ENCODE peak calls at places on chromosomes 5 and 9, in eight cellular contexts. One of them, this sample, is unnamed. For H3K36me3, the result is how much of the 10 kb centered on the place peaks cover.

GRCh38 chr5:146607663-146608315 is 91.8 kb upstream of the GPR151 start:
- DNase-seq in CD8-positive, alpha-beta T cell: no peak
- DNase-seq in cardiac muscle cell: no peak
- DNase-seq in heart left ventricle: no peak
- DNase-seq in heart right ventricle: no peak
- DNase-seq in OCI-LY7: no peak
- DNase-seq in fibroblast of lung: no peak
- DNase-seq in brain microvascular endothelial cell: no peak
- DNase-seq in this sample: no peak

GRCh38 chr9:81741103-81741502 is 51.8 kb upstream of the TLE1 start:
- DNase-seq in CD8-positive, alpha-beta T cell: no peak
- DNase-seq in cardiac muscle cell: no peak
- DNase-seq in heart left ventricle: no peak
- DNase-seq in heart right ventricle: no peak
- DNase-seq in OCI-LY7: no peak
- DNase-seq in fibroblast of lung: no peak
- DNase-seq in brain microvascular endothelial cell: no peak
- DNase-seq in this sample: no peak

GRCh38 chr9:20408513-20408912 is 213.8 kb downstream of the MLLT3 start:
- DNase-seq in CD8-positive, alpha-beta T cell: no peak
- DNase-seq in cardiac muscle cell: no peak
- DNase-seq in heart left ventricle: no peak
- DNase-seq in heart right ventricle: no peak
- DNase-seq in OCI-LY7: no peak
- DNase-seq in fibroblast of lung: no peak
- DNase-seq in brain microvascular endothelial cell: no peak
- DNase-seq in this sample: no peak

GRCh38 chr5:112533315-112533867 is 114.3 kb upstream of the EPB41L4A start:
- DNase-seq in CD8-positive, alpha-beta T cell: no peak
- DNase-seq in cardiac muscle cell: no peak
- DNase-seq in heart left ventricle: no peak
- DNase-seq in heart right ventricle: no peak
- DNase-seq in OCI-LY7: peak
- DNase-seq in fibroblast of lung: no peak
- DNase-seq in brain microvascular endothelial cell: no peak
- DNase-seq in this sample: no peak

GRCh38 chr5:17087035-17087434 is 130.4 kb upstream of the BASP1 start:
- DNase-seq in CD8-positive, alpha-beta T cell: no peak
- DNase-seq in cardiac muscle cell: peak
- DNase-seq in heart left ventricle: no peak
- DNase-seq in heart right ventricle: no peak
- DNase-seq in OCI-LY7: no peak
- DNase-seq in fibroblast of lung: peak
- DNase-seq in brain microvascular endothelial cell: peak
- DNase-seq in this sample: no peak

GRCh38 chr5:14201325-14202061 is 58.4 kb downstream of the TRIO start:
- DNase-seq in CD8-positive, alpha-beta T cell: no peak
- DNase-seq in cardiac muscle cell: peak
- DNase-seq in heart left ventricle: no peak
- DNase-seq in heart right ventricle: no peak
- DNase-seq in OCI-LY7: no peak
- DNase-seq in fibroblast of lung: peak
- DNase-seq in brain microvascular endothelial cell: no peak
- DNase-seq in this sample: no peak

GRCh38 chr5:33888582-33888981 is 3.2 kb downstream of the ADAMTS12 start:
- DNase-seq in CD8-positive, alpha-beta T cell: no peak
- DNase-seq in cardiac muscle cell: peak
- DNase-seq in heart left ventricle: no peak
- DNase-seq in heart right ventricle: no peak
- DNase-seq in OCI-LY7: no peak
- DNase-seq in fibroblast of lung: peak
- DNase-seq in brain microvascular endothelial cell: no peak
- DNase-seq in this sample: no peak

GRCh38 chr5:64971538-64971937 is 202.8 kb downstream of the CWC27 start:
- DNase-seq in CD8-positive, alpha-beta T cell: no peak
- DNase-seq in cardiac muscle cell: peak
- DNase-seq in heart left ventricle: no peak
- DNase-seq in heart right ventricle: no peak
- DNase-seq in OCI-LY7: peak
- DNase-seq in fibroblast of lung: peak
- DNase-seq in brain microvascular endothelial cell: peak
- DNase-seq in this sample: peak

GRCh38 chr5:5589146-5589826 is 166.8 kb downstream of the ICE1 start:
- DNase-seq in CD8-positive, alpha-beta T cell: no peak
- DNase-seq in cardiac muscle cell: no peak
- DNase-seq in heart left ventricle: no peak
- DNase-seq in heart right ventricle: no peak
- DNase-seq in OCI-LY7: no peak
- DNase-seq in fibroblast of lung: no peak
- DNase-seq in brain microvascular endothelial cell: no peak
- DNase-seq in this sample: no peak

GRCh38 chr5:150622157-150622556 is 18.3 kb upstream of the SYNPO start:
- DNase-seq in CD8-positive, alpha-beta T cell: no peak
- DNase-seq in cardiac muscle cell: peak
- DNase-seq in heart left ventricle: no peak
- DNase-seq in heart right ventricle: no peak
- DNase-seq in OCI-LY7: no peak
- DNase-seq in fibroblast of lung: no peak
- DNase-seq in brain microvascular endothelial cell: peak
- DNase-seq in this sample: no peak

GRCh38 chr5:44292736-44293135 is 96.5 kb downstream of the FGF10 start:
- DNase-seq in CD8-positive, alpha-beta T cell: no peak
- DNase-seq in cardiac muscle cell: no peak
- DNase-seq in heart left ventricle: no peak
- DNase-seq in heart right ventricle: no peak
- DNase-seq in OCI-LY7: no peak
- DNase-seq in fibroblast of lung: no peak
- DNase-seq in brain microvascular endothelial cell: no peak
- DNase-seq in this sample: no peak

GRCh38 chr9:130236436-130236985 is 29.0 kb upstream of the HMCN2 start:
- DNase-seq in CD8-positive, alpha-beta T cell: no peak
- DNase-seq in cardiac muscle cell: no peak
- DNase-seq in heart left ventricle: no peak
- DNase-seq in heart right ventricle: no peak
- DNase-seq in OCI-LY7: no peak
- DNase-seq in fibroblast of lung: no peak
- DNase-seq in brain microvascular endothelial cell: no peak
- DNase-seq in this sample: no peak

GRCh38 chr9:74609671-74610416 is 112.7 kb downstream of the RORB start:
- DNase-seq in CD8-positive, alpha-beta T cell: no peak
- DNase-seq in cardiac muscle cell: peak
- DNase-seq in heart left ventricle: no peak
- DNase-seq in heart right ventricle: no peak
- DNase-seq in OCI-LY7: peak
- DNase-seq in fibroblast of lung: no peak
- DNase-seq in brain microvascular endothelial cell: no peak
- DNase-seq in this sample: no peak

GRCh38 chr5:150487199-150488061 is 20.5 kb upstream of the NDST1 start:
- DNase-seq in CD8-positive, alpha-beta T cell: no peak
- DNase-seq in cardiac muscle cell: peak
- DNase-seq in heart left ventricle: no peak
- DNase-seq in heart right ventricle: peak
- DNase-seq in OCI-LY7: peak
- DNase-seq in fibroblast of lung: peak
- DNase-seq in brain microvascular endothelial cell: no peak
- DNase-seq in this sample: no peak

GRCh38 chr5:72556351-72557146 is 49.3 kb upstream of the ZNF366 start:
- DNase-seq in CD8-positive, alpha-beta T cell: no peak
- DNase-seq in cardiac muscle cell: peak
- DNase-seq in heart left ventricle: peak
- DNase-seq in heart right ventricle: peak
- DNase-seq in OCI-LY7: peak
- DNase-seq in fibroblast of lung: peak
- DNase-seq in brain microvascular endothelial cell: peak
- DNase-seq in this sample: peak

GRCh38 chr9:22216730-22217160 is 207.6 kb upstream of the CDKN2B start:
- DNase-seq in CD8-positive, alpha-beta T cell: no peak
- DNase-seq in cardiac muscle cell: peak
- DNase-seq in heart left ventricle: no peak
- DNase-seq in heart right ventricle: no peak
- DNase-seq in OCI-LY7: no peak
- DNase-seq in fibroblast of lung: peak
- DNase-seq in brain microvascular endothelial cell: peak
- DNase-seq in this sample: no peak

GRCh38 chr5:60540855-60541805 is 158.8 kb downstream of the DEPDC1B start:
- DNase-seq in CD8-positive, alpha-beta T cell: no peak
- DNase-seq in cardiac muscle cell: peak
- DNase-seq in heart left ventricle: no peak
- DNase-seq in heart right ventricle: no peak
- DNase-seq in OCI-LY7: peak
- DNase-seq in fibroblast of lung: peak
- DNase-seq in brain microvascular endothelial cell: peak
- DNase-seq in this sample: no peak

GRCh38 chr9:88143179-88143578 is 4.9 kb upstream of the SPATA31C2 start:
- DNase-seq in CD8-positive, alpha-beta T cell: no peak
- DNase-seq in cardiac muscle cell: no peak
- DNase-seq in heart left ventricle: no peak
- DNase-seq in heart right ventricle: no peak
- DNase-seq in OCI-LY7: no peak
- DNase-seq in fibroblast of lung: no peak
- DNase-seq in brain microvascular endothelial cell: no peak
- DNase-seq in this sample: no peak

GRCh38 chr9:112224401-112225289 is 49.5 kb upstream of the SUSD1 start:
- DNase-seq in CD8-positive, alpha-beta T cell: no peak
- DNase-seq in cardiac muscle cell: peak
- DNase-seq in heart left ventricle: no peak
- DNase-seq in heart right ventricle: no peak
- DNase-seq in OCI-LY7: no peak
- DNase-seq in fibroblast of lung: peak
- DNase-seq in brain microvascular endothelial cell: peak
- DNase-seq in this sample: no peak

GRCh38 chr9:112226091-112226490 is 51.0 kb upstream of the SUSD1 start:
- DNase-seq in CD8-positive, alpha-beta T cell: no peak
- DNase-seq in cardiac muscle cell: no peak
- DNase-seq in heart left ventricle: no peak
- DNase-seq in heart right ventricle: no peak
- DNase-seq in OCI-LY7: no peak
- DNase-seq in fibroblast of lung: no peak
- DNase-seq in brain microvascular endothelial cell: no peak
- DNase-seq in this sample: no peak
- H3K36me3 ChIP-seq in CD8-positive, alpha-beta T cell: under half
- H3K36me3 ChIP-seq in cardiac muscle cell: under half
- H3K36me3 ChIP-seq in heart left ventricle: half or more
- H3K36me3 ChIP-seq in heart right ventricle: half or more
- H3K36me3 ChIP-seq in OCI-LY7: half or more
- H3K36me3 ChIP-seq in fibroblast of lung: under half
- H3K36me3 ChIP-seq in brain microvascular endothelial cell: under half
- H3K36me3 ChIP-seq in this sample: under half

GRCh38 chr5:142170254-142170953 is 61.8 kb downstream of the NDFIP1 start:
- DNase-seq in CD8-positive, alpha-beta T cell: no peak
- DNase-seq in cardiac muscle cell: no peak
- DNase-seq in heart left ventricle: no peak
- DNase-seq in heart right ventricle: no peak
- DNase-seq in OCI-LY7: no peak
- DNase-seq in fibroblast of lung: no peak
- DNase-seq in brain microvascular endothelial cell: no peak
- DNase-seq in this sample: no peak

GRCh38 chr5:142168365-142168764 is 59.8 kb downstream of the NDFIP1 start:
- DNase-seq in CD8-positive, alpha-beta T cell: no peak
- DNase-seq in cardiac muscle cell: no peak
- DNase-seq in heart left ventricle: no peak
- DNase-seq in heart right ventricle: no peak
- DNase-seq in OCI-LY7: no peak
- DNase-seq in fibroblast of lung: no peak
- DNase-seq in brain microvascular endothelial cell: no peak
- DNase-seq in this sample: no peak

GRCh38 chr5:142175039-142175438 is 66.5 kb downstream of the NDFIP1 start:
- DNase-seq in CD8-positive, alpha-beta T cell: no peak
- DNase-seq in cardiac muscle cell: no peak
- DNase-seq in heart left ventricle: no peak
- DNase-seq in heart right ventricle: no peak
- DNase-seq in OCI-LY7: no peak
- DNase-seq in fibroblast of lung: no peak
- DNase-seq in brain microvascular endothelial cell: no peak
- DNase-seq in this sample: no peak

GRCh38 chr5:142167458-142167857 is 58.9 kb downstream of the NDFIP1 start:
- DNase-seq in CD8-positive, alpha-beta T cell: no peak
- DNase-seq in cardiac muscle cell: no peak
- DNase-seq in heart left ventricle: no peak
- DNase-seq in heart right ventricle: no peak
- DNase-seq in OCI-LY7: no peak
- DNase-seq in fibroblast of lung: no peak
- DNase-seq in brain microvascular endothelial cell: no peak
- DNase-seq in this sample: no peak

DNA sequence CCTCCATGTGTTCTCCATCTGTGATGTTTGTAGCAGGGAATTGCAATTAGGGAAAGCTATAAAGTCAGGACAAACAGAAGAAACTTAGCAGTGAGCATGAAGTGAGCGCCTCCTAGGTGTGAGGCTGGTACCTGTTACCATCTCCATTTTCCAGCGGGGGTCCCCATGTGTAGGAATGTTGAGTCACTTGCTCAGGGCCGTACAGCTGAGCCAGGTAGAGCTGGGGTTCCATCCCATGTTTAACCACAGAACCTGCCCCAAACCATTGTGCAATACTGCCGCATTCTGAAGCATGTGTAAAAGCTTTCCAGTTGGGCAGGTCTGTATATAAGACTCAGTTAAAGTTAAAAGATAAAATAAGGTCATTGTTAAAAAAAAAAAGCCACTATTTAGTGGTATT is 62.7 kb downstream of the NDFIP1 start:
- DNase-seq in CD8-positive, alpha-beta T cell: no peak
- DNase-seq in cardiac muscle cell: no peak
- DNase-seq in heart left ventricle: no peak
- DNase-seq in heart right ventricle: no peak
- DNase-seq in OCI-LY7: no peak
- DNase-seq in fibroblast of lung: no peak
- DNase-seq in brain microvascular endothelial cell: no peak
- DNase-seq in this sample: no peak
- TF ChIP-seq CTCF in CD8-positive, alpha-beta T cell: no peak
- TF ChIP-seq CTCF in cardiac muscle cell: no peak
- TF ChIP-seq CTCF in heart left ventricle: no peak
- TF ChIP-seq CTCF in heart right ventricle: no peak
- TF ChIP-seq CTCF in OCI-LY7: peak
- TF ChIP-seq CTCF in fibroblast of lung: no peak
- TF ChIP-seq CTCF in brain microvascular endothelial cell: peak
- TF ChIP-seq CTCF in this sample: no peak

GRCh38 chr9:95032580-95033298 is 284.8 kb downstream of the FANCC start:
- DNase-seq in CD8-positive, alpha-beta T cell: no peak
- DNase-seq in cardiac muscle cell: no peak
- DNase-seq in heart left ventricle: no peak
- DNase-seq in heart right ventricle: no peak
- DNase-seq in OCI-LY7: no peak
- DNase-seq in fibroblast of lung: no peak
- DNase-seq in brain microvascular endothelial cell: no peak
- DNase-seq in this sample: no peak
- H3K27ac ChIP-seq in CD8-positive, alpha-beta T cell: no peak
- H3K27ac ChIP-seq in cardiac muscle cell: peak
- H3K27ac ChIP-seq in heart left ventricle: peak
- H3K27ac ChIP-seq in heart right ventricle: no peak
- H3K27ac ChIP-seq in OCI-LY7: no peak
- H3K27ac ChIP-seq in fibroblast of lung: no peak
- H3K27ac ChIP-seq in brain microvascular endothelial cell: no peak
- H3K27ac ChIP-seq in this sample: no peak

GRCh38 chr9:136340356-136341041 is 13.2 kb downstream of the GPSM1 start:
- DNase-seq in CD8-positive, alpha-beta T cell: no peak
- DNase-seq in cardiac muscle cell: no peak
- DNase-seq in heart left ventricle: no peak
- DNase-seq in heart right ventricle: no peak
- DNase-seq in OCI-LY7: no peak
- DNase-seq in fibroblast of lung: no peak
- DNase-seq in brain microvascular endothelial cell: no peak
- DNase-seq in this sample: no peak
- H3K36me3 ChIP-seq in CD8-positive, alpha-beta T cell: under half
- H3K36me3 ChIP-seq in cardiac muscle cell: under half
- H3K36me3 ChIP-seq in heart left ventricle: under half
- H3K36me3 ChIP-seq in heart right ventricle: under half
- H3K36me3 ChIP-seq in OCI-LY7: under half
- H3K36me3 ChIP-seq in fibroblast of lung: half or more
- H3K36me3 ChIP-seq in brain microvascular endothelial cell: half or more
- H3K36me3 ChIP-seq in this sample: under half

GRCh38 chr5:66001952-66002351 is 75.6 kb downstream of the ERBIN start:
- DNase-seq in CD8-positive, alpha-beta T cell: no peak
- DNase-seq in cardiac muscle cell: no peak
- DNase-seq in heart left ventricle: no peak
- DNase-seq in heart right ventricle: no peak
- DNase-seq in OCI-LY7: no peak
- DNase-seq in fibroblast of lung: no peak
- DNase-seq in brain microvascular endothelial cell: no peak
- DNase-seq in this sample: no peak
- TF ChIP-seq CTCF in CD8-positive, alpha-beta T cell: no peak
- TF ChIP-seq CTCF in cardiac muscle cell: no peak
- TF ChIP-seq CTCF in heart left ventricle: no peak
- TF ChIP-seq CTCF in heart right ventricle: no peak
- TF ChIP-seq CTCF in OCI-LY7: no peak
- TF ChIP-seq CTCF in fibroblast of lung: no peak
- TF ChIP-seq CTCF in brain microvascular endothelial cell: no peak
- TF ChIP-seq CTCF in this sample: no peak

This sample was measured in Peyer's patch.